ENCODE peak calls at places on chromosome 10, in nine cellular contexts. H, U, W, G, J, I, R, L and K are unnamed samples.

GRCh38 chr10:105358911-105359310 is 717.8 kb downstream of the SORCS3 start:
- DNase-seq in G (no peak), I (no peak), W (no peak), H (no peak), R (no peak), L (no peak), U (no peak), J (no peak), K (peak)

GRCh38 chr10:115963848-115964247 is 309.2 kb downstream of the GFRA1 start:
- DNase-seq in J (no peak), I (no peak), H (no peak), G (no peak), W (no peak), U (no peak), R (no peak), L (no peak), K (peak)

GRCh38 chr10:77902159-77902558 is 24.4 kb downstream of the DLG5 start:
- DNase-seq in R (no peak), J (no peak), I (no peak), U (no peak), H (no peak), L (peak), W (no peak), G (no peak), K (no peak)

GRCh38 chr10:6187278-6187677 is 15.5 kb upstream of the PFKFB3 start:
- DNase-seq in W (no peak), G (no peak), I (no peak), H (no peak), J (no peak), L (no peak), U (no peak), R (no peak), K (no peak)

GRCh38 chr10:26837139-26837538 is 23.6 kb downstream of the ABI1 start:
- DNase-seq in G (no peak), U (no peak), H (no peak), R (no peak), L (no peak), J (no peak), W (no peak), I (no peak), K (no peak)

GRCh38 chr10:86583983-86584382 is 62.4 kb upstream of the WAPL start:
- DNase-seq in R (no peak), G (no peak), J (no peak), L (no peak), U (no peak), W (no peak), I (peak), H (no peak), K (no peak)

GRCh38 chr10:2137549-2138174 is 400.3 kb upstream of the ADARB2 start:
- DNase-seq in J (no peak), I (peak), H (no peak), W (no peak), U (no peak), G (no peak), L (no peak), R (no peak), K (no peak)

GRCh38 chr10:53108317-53108934 is 335.8 kb upstream of the MBL2 start:
- DNase-seq in U (no peak), J (no peak), W (no peak), H (no peak), R (no peak), L (no peak), I (no peak), G (no peak), K (no peak)

GRCh38 chr10:31401287-31401686 is 82.3 kb downstream of the ZEB1 start:
- DNase-seq in G (no peak), W (no peak), H (no peak), I (no peak), R (no peak), L (no peak), U (no peak), J (no peak), K (no peak)

GRCh38 chr10:110372656-110373055 is 67.9 kb upstream of the SMNDC1 start:
- DNase-seq in J (no peak), H (no peak), W (no peak), U (no peak), G (no peak), L (no peak), I (no peak), R (no peak), K (peak)

GRCh38 chr10:79229830-79230562 is 117.3 kb upstream of the PPIF start:
- DNase-seq in U (no peak), L (no peak), J (no peak), I (no peak), R (no peak), W (no peak), H (no peak), G (no peak), K (no peak)

GRCh38 chr10:119267384-119267783 is 60.0 kb downstream of the GRK5 start:
- DNase-seq in J (no peak), G (no peak), W (no peak), R (no peak), U (no peak), L (no peak), I (no peak), H (no peak), K (no peak)

GRCh38 chr10:124450010-124450782 is at the start of gene NKX1-2:
- DNase-seq in J (no peak), I (peak), W (no peak), R (no peak), L (no peak), G (no peak), H (no peak), U (no peak), K (no peak)

GRCh38 chr10:26367771-26368170 is 70.4 kb upstream of the APBB1IP start:
- DNase-seq in R (no peak), J (peak), H (peak), I (no peak), L (no peak), U (peak), W (peak), G (peak), K (peak)

GRCh38 chr10:29746080-29746797 is 111.5 kb upstream of the SVIL start:
- DNase-seq in W (no peak), I (no peak), G (no peak), U (no peak), L (no peak), J (no peak), R (no peak), H (no peak), K (peak)

GRCh38 chr10:103752680-103753248 is 102.6 kb downstream of the SH3PXD2A start:
- DNase-seq in I (peak), H (no peak), L (peak), U (no peak), J (peak), G (no peak), W (no peak), R (no peak), K (no peak)

GRCh38 chr10:22681301-22681700 is 33.1 kb downstream of the PIP4K2A start:
- DNase-seq in H (no peak), L (no peak), R (no peak), J (no peak), I (no peak), W (no peak), G (no peak), U (no peak), K (no peak)

GRCh38 chr10:43264987-43265798 is 1.7 kb downstream of the RASGEF1A start:
- DNase-seq in H (no peak), I (no peak), U (no peak), L (peak), R (no peak), G (no peak), W (no peak), J (no peak), K (no peak)

GRCh38 chr10:11424456-11425287 is 186.8 kb downstream of the USP6NL start:
- DNase-seq in U (peak), R (no peak), L (peak), W (no peak), J (no peak), G (peak), H (no peak), I (peak), K (peak)

GRCh38 chr10:131691481-131692090 is 209.2 kb upstream of the PPP2R2D start:
- DNase-seq in I (no peak), U (no peak), R (peak), G (no peak), L (no peak), J (no peak), W (no peak), H (no peak), K (no peak)